ENCODE peak calls at places on chromosomes 5 and 9, in five cellular contexts. X is heart right ventricle, U is right lobe of liver, P is A673, N is foreskin fibroblast. F is an unnamed sample.

GRCh38 chr9:121725008-121725795 is 73.8 kb downstream of the DAB2IP start:
- DNase-seq in X (peak), U (peak), P (peak), N (peak), F (no peak)

GRCh38 chr5:61732796-61733195 is 400.7 kb downstream of the ZSWIM6 start:
- DNase-seq in X (no peak), U (no peak), P (no peak), N (no peak), F (no peak)

GRCh38 chr9:111985315-111985714 is 88.7 kb downstream of the UGCG start:
- DNase-seq in X (no peak), U (no peak), P (no peak), N (no peak), F (no peak)

GRCh38 chr5:165786073-165786472 is 2280.7 kb downstream of the MAT2B start:
- DNase-seq in X (no peak), U (no peak), P (no peak), N (no peak), F (no peak)

GRCh38 chr9:112061152-112061740 is 113.9 kb downstream of the SUSD1 start:
- DNase-seq in X (peak), U (no peak), P (peak), N (peak), F (peak)

GRCh38 chr5:39605145-39605544 is 180.4 kb upstream of the DAB2 start:
- DNase-seq in X (no peak), U (no peak), P (no peak), N (no peak), F (no peak)

GRCh38 chr5:141701341-141702119 is 19.5 kb upstream of the ARAP3 start:
- DNase-seq in X (peak), U (no peak), P (no peak), N (no peak), F (no peak)

GRCh38 chr5:179805529-179806249 is 977 bp downstream of the MGAT4B start:
- DNase-seq in X (no peak), U (peak), P (no peak), N (peak), F (no peak)

GRCh38 chr5:158676642-158677489 is 422.9 kb downstream of the EBF1 start:
- DNase-seq in X (no peak), U (no peak), P (no peak), N (no peak), F (no peak)

GRCh38 chr9:121156263-121156731 is 45.4 kb downstream of the RAB14 start:
- DNase-seq in X (no peak), U (no peak), P (no peak), N (peak), F (no peak)

GRCh38 chr9:38185647-38186371 is 116.8 kb upstream of the SHB start:
- DNase-seq in X (no peak), U (no peak), P (no peak), N (no peak), F (no peak)

GRCh38 chr9:87083986-87084385 is 136.7 kb upstream of the GAS1 start:
- DNase-seq in X (no peak), U (no peak), P (no peak), N (no peak), F (no peak)

GRCh38 chr9:72915659-72916058 is 37.2 kb downstream of the ALDH1A1 start:
- DNase-seq in X (no peak), U (no peak), P (no peak), N (no peak), F (no peak)

GRCh38 chr5:65796269-65796668 is 74.3 kb downstream of the NLN start:
- DNase-seq in X (no peak), U (no peak), P (no peak), N (peak), F (no peak)

GRCh38 chr5:31049933-31050704 is 143.4 kb upstream of the CDH6 start:
- DNase-seq in X (no peak), U (no peak), P (peak), N (no peak), F (no peak)

GRCh38 chr5:8329773-8330172 is 460.8 kb downstream of the MTRR start:
- DNase-seq in X (no peak), U (no peak), P (no peak), N (peak), F (no peak)

GRCh38 chr9:15834541-15834940 is 281.7 kb downstream of the CCDC171 start:
- DNase-seq in X (no peak), U (no peak), P (peak), N (no peak), F (no peak)

GRCh38 chr9:98536542-98537173 is 172.1 kb downstream of the GABBR2 start:
- DNase-seq in X (no peak), U (no peak), P (peak), N (no peak), F (no peak)

GRCh38 chr9:36976371-36977030 is 57.6 kb downstream of the PAX5 start:
- DNase-seq in X (no peak), U (peak), P (no peak), N (no peak), F (no peak)

GRCh38 chr5:131718487-131719014 is 78.3 kb downstream of the FNIP1 start:
- DNase-seq in X (no peak), U (no peak), P (no peak), N (no peak), F (no peak)

GRCh38 chr5:158943057-158943456 is 156.7 kb downstream of the EBF1 start:
- DNase-seq in X (peak), U (no peak), P (peak), N (peak), F (peak)

GRCh38 chr9:10436771-10437170 is 176.0 kb downstream of the PTPRD start:
- DNase-seq in X (no peak), U (no peak), P (no peak), N (no peak), F (no peak)

GRCh38 chr5:122089096-122089495 is 11.0 kb upstream of the LOX start:
- DNase-seq in X (no peak), U (no peak), P (peak), N (no peak), F (no peak)

GRCh38 chr5:173781826-173782670 is 106.1 kb upstream of the CPEB4 start:
- DNase-seq in X (peak), U (peak), P (peak), N (peak), F (peak)

GRCh38 chr9:136585531-136586120 is 39.8 kb upstream of the NOTCH1 start:
- DNase-seq in X (no peak), U (no peak), P (no peak), N (no peak), F (no peak)

GRCh38 chr5:171858303-171858702 is 72.7 kb downstream of the SMIM23 start:
- DNase-seq in X (no peak), U (no peak), P (peak), N (no peak), F (no peak)

GRCh38 chr5:169169786-169170185 is 131.2 kb downstream of the SLIT3 start:
- DNase-seq in X (no peak), U (no peak), P (no peak), N (no peak), F (no peak)

GRCh38 chr5:124746916-124747769 is 704 bp upstream of the ZNF608 start:
- DNase-seq in X (peak), U (peak), P (peak), N (peak), F (peak)

GRCh38 chr5:81253875-81254274 is 20.8 kb downstream of the CKMT2 start:
- DNase-seq in X (no peak), U (no peak), P (no peak), N (no peak), F (no peak)

GRCh38 chr9:31519011-31519410 is 865.4 kb upstream of the ACO1 start:
- DNase-seq in X (no peak), U (no peak), P (no peak), N (no peak), F (no peak)

GRCh38 chr5:5313081-5313736 is 109.3 kb upstream of the ICE1 start:
- DNase-seq in X (no peak), U (peak), P (no peak), N (no peak), F (peak)

GRCh38 chr5:146213210-146213838 is 9.9 kb downstream of the RBM27 start:
- DNase-seq in X (no peak), U (no peak), P (peak), N (no peak), F (peak)

GRCh38 chr5:145483211-145483610 is 351.9 kb downstream of the PRELID2 start:
- DNase-seq in X (no peak), U (no peak), P (no peak), N (peak), F (no peak)

GRCh38 chr5:172777381-172778222 is 6.6 kb upstream of the DUSP1 start:
- DNase-seq in X (peak), U (peak), P (peak), N (peak), F (no peak)

GRCh38 chr5:136094189-136094912 is 38.3 kb upstream of the SMAD5 start:
- DNase-seq in X (no peak), U (peak), P (no peak), N (no peak), F (no peak)

GRCh38 chr5:174505621-174506020 is 218.8 kb upstream of the MSX2 start:
- DNase-seq in X (no peak), U (no peak), P (peak), N (peak), F (peak)

GRCh38 chr5:60633336-60633735 is 66.6 kb downstream of the DEPDC1B start:
- DNase-seq in X (no peak), U (no peak), P (no peak), N (peak), F (peak)

GRCh38 chr5:57173318-57174127 is at the start of gene GPBP1:
- DNase-seq in X (peak), U (peak), P (peak), N (peak), F (peak)
- TF ChIP-seq CTCF in X (peak), U (no peak), P (no peak), N (no peak), F (no peak)

GRCh38 chr5:150801117-150801927 is 22.8 kb downstream of the SMIM3 start:
- DNase-seq in X (peak), U (no peak), P (peak), N (no peak), F (peak)
- H3K4me3 ChIP-seq in X (peak), U (no peak), P (peak), N (peak), F (peak)

GRCh38 chr5:137695651-137696428 is 40.0 kb downstream of the KLHL3 start:
- DNase-seq in X (peak), U (no peak), P (no peak), N (no peak), F (no peak)
- TF ChIP-seq CTCF in X (peak), U (no peak), P (peak), N (no peak), F (peak)

GRCh38 chr5:143041972-143042770 is 272.0 kb downstream of the ARHGAP26 start:
- DNase-seq in X (no peak), U (no peak), P (no peak), N (no peak), F (no peak)
- H3K4me3 ChIP-seq in X (no peak), U (no peak), P (no peak), N (no peak), F (no peak)